ENCODE peak calls at places on chromosomes 13 and 19, in five cellular contexts. One of them, this sample, is unnamed.

GRCh38 chr13:30464496-30465351 is 1.0 kb downstream of the HMGB1 start:
- DNase-seq in neural progenitor cell: peak
- DNase-seq in stomach: peak
- DNase-seq in WERI-Rb-1: peak
- DNase-seq in fibroblast of pulmonary artery: peak
- DNase-seq in this sample: peak

GRCh38 chr19:1250374-1251232 is 2.2 kb downstream of the MIDN start:
- DNase-seq in neural progenitor cell: peak
- DNase-seq in fibroblast of pulmonary artery: peak
- DNase-seq in stomach: no peak
- DNase-seq in WERI-Rb-1: peak
- DNase-seq in this sample: peak

GRCh38 chr19:2167896-2168618 is 4.3 kb downstream of the DOT1L start:
- DNase-seq in neural progenitor cell: no peak
- DNase-seq in fibroblast of pulmonary artery: peak
- DNase-seq in stomach: peak
- DNase-seq in WERI-Rb-1: peak
- DNase-seq in this sample: peak

GRCh38 chr13:29561918-29562317 is 33.6 kb downstream of the SLC7A1 start:
- DNase-seq in fibroblast of pulmonary artery: peak
- DNase-seq in stomach: no peak
- DNase-seq in neural progenitor cell: no peak
- DNase-seq in WERI-Rb-1: no peak
- DNase-seq in this sample: peak

GRCh38 chr19:3062165-3063105 is at the start of gene TLE5:
- DNase-seq in neural progenitor cell: peak
- DNase-seq in WERI-Rb-1: peak
- DNase-seq in stomach: peak
- DNase-seq in fibroblast of pulmonary artery: peak
- DNase-seq in this sample: peak

GRCh38 chr19:35776102-35776788 is 881 bp downstream of the ARHGAP33 start:
- DNase-seq in fibroblast of pulmonary artery: no peak
- DNase-seq in neural progenitor cell: peak
- DNase-seq in WERI-Rb-1: no peak
- DNase-seq in stomach: no peak
- DNase-seq in this sample: no peak

GRCh38 chr19:10751109-10751972 is 33.5 kb downstream of the DNM2 start:
- DNase-seq in stomach: peak
- DNase-seq in fibroblast of pulmonary artery: peak
- DNase-seq in neural progenitor cell: no peak
- DNase-seq in WERI-Rb-1: no peak
- DNase-seq in this sample: no peak

GRCh38 chr19:46859637-46860124 is 1.1 kb upstream of the ARHGAP35 start:
- DNase-seq in neural progenitor cell: no peak
- DNase-seq in stomach: peak
- DNase-seq in WERI-Rb-1: no peak
- DNase-seq in fibroblast of pulmonary artery: no peak
- DNase-seq in this sample: peak

GRCh38 chr13:46530084-46530935 is 22.7 kb upstream of the LRCH1 start:
- DNase-seq in stomach: no peak
- DNase-seq in fibroblast of pulmonary artery: peak
- DNase-seq in neural progenitor cell: no peak
- DNase-seq in WERI-Rb-1: no peak
- DNase-seq in this sample: peak

GRCh38 chr19:722553-723101 is 13.9 kb downstream of the PALM start:
- DNase-seq in stomach: no peak
- DNase-seq in neural progenitor cell: no peak
- DNase-seq in fibroblast of pulmonary artery: no peak
- DNase-seq in WERI-Rb-1: no peak
- DNase-seq in this sample: no peak

GRCh38 chr19:46700704-46701103 is 16.2 kb downstream of the PRKD2 start:
- DNase-seq in neural progenitor cell: no peak
- DNase-seq in fibroblast of pulmonary artery: no peak
- DNase-seq in WERI-Rb-1: no peak
- DNase-seq in stomach: no peak
- DNase-seq in this sample: no peak

GRCh38 chr13:48476674-48477073 is 56.2 kb downstream of the RCBTB2 start:
- DNase-seq in fibroblast of pulmonary artery: no peak
- DNase-seq in neural progenitor cell: no peak
- DNase-seq in WERI-Rb-1: no peak
- DNase-seq in stomach: no peak
- DNase-seq in this sample: no peak

GRCh38 chr13:60922526-60923231 is 493.0 kb downstream of the PCDH20 start:
- DNase-seq in neural progenitor cell: no peak
- DNase-seq in stomach: no peak
- DNase-seq in fibroblast of pulmonary artery: no peak
- DNase-seq in WERI-Rb-1: no peak
- DNase-seq in this sample: no peak

GRCh38 chr13:43611631-43612416 is 174.9 kb downstream of the ENOX1 start:
- DNase-seq in WERI-Rb-1: no peak
- DNase-seq in neural progenitor cell: no peak
- DNase-seq in fibroblast of pulmonary artery: no peak
- DNase-seq in stomach: no peak
- DNase-seq in this sample: no peak

GRCh38 chr13:41681587-41681986 is 224.2 kb downstream of the RGCC start:
- DNase-seq in neural progenitor cell: no peak
- DNase-seq in WERI-Rb-1: no peak
- DNase-seq in stomach: no peak
- DNase-seq in fibroblast of pulmonary artery: no peak
- DNase-seq in this sample: no peak

GRCh38 chr13:94550030-94550738 is 45.8 kb downstream of the TGDS start:
- DNase-seq in stomach: peak
- DNase-seq in neural progenitor cell: no peak
- DNase-seq in WERI-Rb-1: no peak
- DNase-seq in fibroblast of pulmonary artery: peak
- DNase-seq in this sample: peak

GRCh38 chr13:41268764-41269163 is 5.4 kb upstream of the MTRF1 start:
- DNase-seq in fibroblast of pulmonary artery: peak
- DNase-seq in stomach: no peak
- DNase-seq in WERI-Rb-1: no peak
- DNase-seq in neural progenitor cell: peak
- DNase-seq in this sample: peak

GRCh38 chr13:100214886-100215285 is 126.0 kb downstream of the PCCA start:
- DNase-seq in stomach: no peak
- DNase-seq in WERI-Rb-1: no peak
- DNase-seq in fibroblast of pulmonary artery: peak
- DNase-seq in neural progenitor cell: no peak
- DNase-seq in this sample: peak

GRCh38 chr13:44108345-44108858 is 228.7 kb downstream of the LACC1 start:
- DNase-seq in fibroblast of pulmonary artery: no peak
- DNase-seq in WERI-Rb-1: no peak
- DNase-seq in neural progenitor cell: no peak
- DNase-seq in stomach: peak
- DNase-seq in this sample: no peak

GRCh38 chr19:19461671-19462622 is 53.4 kb downstream of the TSSK6 start:
- DNase-seq in stomach: peak
- DNase-seq in fibroblast of pulmonary artery: peak
- DNase-seq in WERI-Rb-1: no peak
- DNase-seq in neural progenitor cell: peak
- DNase-seq in this sample: peak

GRCh38 chr19:23351806-23352205 is 43.5 kb downstream of the ZNF91 start:
- DNase-seq in WERI-Rb-1: no peak
- DNase-seq in neural progenitor cell: no peak
- DNase-seq in stomach: no peak
- DNase-seq in fibroblast of pulmonary artery: no peak
- DNase-seq in this sample: no peak
- H3K4me3 ChIP-seq in WERI-Rb-1: no peak
- H3K4me3 ChIP-seq in neural progenitor cell: no peak
- H3K4me3 ChIP-seq in stomach: no peak
- H3K4me3 ChIP-seq in fibroblast of pulmonary artery: no peak
- H3K4me3 ChIP-seq in this sample: no peak

GRCh38 chr13:62003452-62003851 is 587.8 kb upstream of the PCDH20 start:
- DNase-seq in stomach: no peak
- DNase-seq in neural progenitor cell: no peak
- DNase-seq in fibroblast of pulmonary artery: no peak
- DNase-seq in WERI-Rb-1: no peak
- DNase-seq in this sample: no peak
- TF ChIP-seq CTCF in stomach: no peak
- TF ChIP-seq CTCF in neural progenitor cell: no peak
- TF ChIP-seq CTCF in fibroblast of pulmonary artery: no peak
- TF ChIP-seq CTCF in WERI-Rb-1: no peak
- TF ChIP-seq CTCF in this sample: no peak

GRCh38 chr19:39590265-39590664 is 12.1 kb upstream of the LGALS13 start:
- DNase-seq in stomach: no peak
- DNase-seq in fibroblast of pulmonary artery: peak
- DNase-seq in WERI-Rb-1: no peak
- DNase-seq in neural progenitor cell: peak
- DNase-seq in this sample: peak
- H3K4me3 ChIP-seq in stomach: no peak
- H3K4me3 ChIP-seq in fibroblast of pulmonary artery: no peak
- H3K4me3 ChIP-seq in WERI-Rb-1: no peak
- H3K4me3 ChIP-seq in neural progenitor cell: no peak
- H3K4me3 ChIP-seq in this sample: no peak

GRCh38 chr19:4493104-4493928 is 21.2 kb downstream of the HDGFL2 start:
- DNase-seq in stomach: no peak
- DNase-seq in neural progenitor cell: no peak
- DNase-seq in WERI-Rb-1: no peak
- DNase-seq in fibroblast of pulmonary artery: no peak
- DNase-seq in this sample: no peak

GRCh38 chr19:4494691-4495064 is 22.6 kb downstream of the HDGFL2 start:
- DNase-seq in stomach: no peak
- DNase-seq in WERI-Rb-1: no peak
- DNase-seq in neural progenitor cell: no peak
- DNase-seq in fibroblast of pulmonary artery: no peak
- DNase-seq in this sample: no peak

GRCh38 chr19:4493929-4494690 is 22.0 kb downstream of the HDGFL2 start:
- DNase-seq in stomach: no peak
- DNase-seq in neural progenitor cell: no peak
- DNase-seq in fibroblast of pulmonary artery: no peak
- DNase-seq in WERI-Rb-1: no peak
- DNase-seq in this sample: no peak

GRCh38 chr19:4496304-4496703 is 22.0 kb downstream of the PLIN4 start:
- DNase-seq in neural progenitor cell: no peak
- DNase-seq in stomach: no peak
- DNase-seq in fibroblast of pulmonary artery: no peak
- DNase-seq in WERI-Rb-1: no peak
- DNase-seq in this sample: no peak

DNA sequence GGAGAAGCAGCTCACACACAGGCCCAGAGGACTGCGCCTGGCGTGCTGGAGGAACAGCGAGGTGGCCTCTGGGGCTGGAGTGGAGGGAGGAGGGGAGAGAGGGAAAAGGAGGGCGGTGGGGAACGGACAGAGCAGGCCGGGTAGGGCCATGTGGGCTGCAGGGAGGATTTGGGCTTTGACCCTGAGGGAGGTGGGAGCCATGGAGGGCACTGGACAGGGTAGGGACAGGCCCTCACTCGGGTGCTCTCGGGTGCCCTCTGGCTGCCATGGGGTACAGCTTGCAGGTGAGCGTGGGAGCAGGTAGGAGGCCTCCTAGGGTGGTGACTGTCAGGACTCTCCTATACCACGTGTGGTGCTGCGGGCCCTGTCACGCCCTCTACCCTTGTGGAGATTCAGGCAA is 22.8 kb downstream of the PLIN4 start:
- DNase-seq in fibroblast of pulmonary artery: no peak
- DNase-seq in neural progenitor cell: no peak
- DNase-seq in stomach: peak
- DNase-seq in WERI-Rb-1: peak
- DNase-seq in this sample: no peak
- TF ChIP-seq CTCF in fibroblast of pulmonary artery: peak
- TF ChIP-seq CTCF in neural progenitor cell: no peak
- TF ChIP-seq CTCF in stomach: no peak
- TF ChIP-seq CTCF in WERI-Rb-1: peak
- TF ChIP-seq CTCF in this sample: peak

This sample was measured in choroid plexus epithelial cell.